ENCODE peak calls at places on chromosomes 7 and 10, in ten cellular contexts. D, F, N, S, E, C, B, M, P and Y are unnamed samples.
A peak's percentile ranks its signal among the peaks of the same experiment; 100 is the strongest.

GRCh38 chr10:57960406-57960805 is 307.3 kb downstream of the IPMK start:
- DNase-seq in D (no peak), F (no peak), N (no peak), S (no peak), E (no peak), C (no peak), B (no peak), M (no peak), P (no peak), Y (no peak)

GRCh38 chr7:116630932-116631449 is 41.0 kb upstream of the MET start:
- DNase-seq in D (peak; percentile 27), F (peak; percentile 43), N (no peak), S (peak; percentile 82), E (peak; percentile 88), C (peak; percentile 88), B (peak; percentile 96), M (peak; percentile 77), P (no peak), Y (peak; percentile 49)

GRCh38 chr7:96654630-96655188 is 54.9 kb downstream of the SEM1 start:
- DNase-seq in D (no peak), F (no peak), N (no peak), S (no peak), E (no peak), C (no peak), B (no peak), M (no peak), P (no peak), Y (no peak)

GRCh38 chr7:13988011-13988410 is 1.5 kb downstream of the ETV1 start:
- DNase-seq in D (no peak), F (no peak), N (peak; percentile 36), S (peak; percentile 64), E (no peak), C (no peak), B (no peak), M (peak; percentile 84), P (no peak), Y (no peak)

GRCh38 chr7:155550916-155551315 is 4.6 kb upstream of the CNPY1 start:
- DNase-seq in D (no peak), F (no peak), N (no peak), S (no peak), E (no peak), C (no peak), B (no peak), M (no peak), P (no peak), Y (no peak)

GRCh38 chr10:98030093-98030821 is at the start of gene CRTAC1:
- DNase-seq in D (peak; percentile 6), F (peak; percentile 50), N (peak; percentile 91), S (peak; percentile 9), E (peak; percentile 41), C (no peak), B (peak; percentile 71), M (peak; percentile 12), P (no peak), Y (no peak)

GRCh38 chr10:121536271-121536918 is 61.8 kb downstream of the FGFR2 start:
- DNase-seq in D (no peak), F (no peak), N (no peak), S (no peak), E (no peak), C (no peak), B (no peak), M (no peak), P (no peak), Y (no peak)

GRCh38 chr10:6164271-6165095 is 38.2 kb upstream of the PFKFB3 start:
- DNase-seq in D (no peak), F (no peak), N (peak; percentile 42), S (no peak), E (no peak), C (no peak), B (no peak), M (no peak), P (no peak), Y (no peak)

GRCh38 chr10:3889961-3890522 is 105.0 kb upstream of the KLF6 start:
- DNase-seq in D (no peak), F (no peak), N (no peak), S (peak; percentile 74), E (no peak), C (no peak), B (no peak), M (no peak), P (no peak), Y (peak; percentile 62)

GRCh38 chr7:108261560-108262255 is 131.5 kb upstream of the LAMB4 start:
- DNase-seq in D (no peak), F (no peak), N (peak; percentile 5), S (no peak), E (no peak), C (no peak), B (no peak), M (no peak), P (no peak), Y (no peak)

GRCh38 chr10:132401396-132402168 is 4.6 kb downstream of the PWWP2B start:
- DNase-seq in D (no peak), F (peak; percentile 33), N (no peak), S (no peak), E (peak; percentile 89), C (no peak), B (peak; percentile 56), M (no peak), P (no peak), Y (no peak)
- H3K4me3 ChIP-seq in D (no peak overlapping the region), F (no peak overlapping the region), N (no peak overlapping the region), S (no peak overlapping the region), E (no peak overlapping the region), C (no peak overlapping the region), B (no peak overlapping the region), M (no peak overlapping the region), P (no peak overlapping the region), Y (no peak overlapping the region)

GRCh38 chr7:104111294-104111693 is 96.5 kb downstream of the ORC5 start:
- DNase-seq in D (no peak), F (no peak), N (no peak), S (no peak), E (no peak), C (no peak), B (no peak), M (no peak), P (no peak), Y (no peak)

GRCh38 chr7:104106106-104106505 is 101.7 kb downstream of the ORC5 start:
- DNase-seq in D (no peak), F (no peak), N (no peak), S (peak; percentile 22), E (no peak), C (no peak), B (no peak), M (peak; percentile 15), P (no peak), Y (no peak)
- TF ChIP-seq CTCF in D (no peak), F (no peak), N (peak; percentile 16), S (peak; percentile 26), E (no peak), C (no peak), B (peak; percentile 43), M (no peak), P (peak; percentile 30), Y (peak; percentile 22)

DNA sequence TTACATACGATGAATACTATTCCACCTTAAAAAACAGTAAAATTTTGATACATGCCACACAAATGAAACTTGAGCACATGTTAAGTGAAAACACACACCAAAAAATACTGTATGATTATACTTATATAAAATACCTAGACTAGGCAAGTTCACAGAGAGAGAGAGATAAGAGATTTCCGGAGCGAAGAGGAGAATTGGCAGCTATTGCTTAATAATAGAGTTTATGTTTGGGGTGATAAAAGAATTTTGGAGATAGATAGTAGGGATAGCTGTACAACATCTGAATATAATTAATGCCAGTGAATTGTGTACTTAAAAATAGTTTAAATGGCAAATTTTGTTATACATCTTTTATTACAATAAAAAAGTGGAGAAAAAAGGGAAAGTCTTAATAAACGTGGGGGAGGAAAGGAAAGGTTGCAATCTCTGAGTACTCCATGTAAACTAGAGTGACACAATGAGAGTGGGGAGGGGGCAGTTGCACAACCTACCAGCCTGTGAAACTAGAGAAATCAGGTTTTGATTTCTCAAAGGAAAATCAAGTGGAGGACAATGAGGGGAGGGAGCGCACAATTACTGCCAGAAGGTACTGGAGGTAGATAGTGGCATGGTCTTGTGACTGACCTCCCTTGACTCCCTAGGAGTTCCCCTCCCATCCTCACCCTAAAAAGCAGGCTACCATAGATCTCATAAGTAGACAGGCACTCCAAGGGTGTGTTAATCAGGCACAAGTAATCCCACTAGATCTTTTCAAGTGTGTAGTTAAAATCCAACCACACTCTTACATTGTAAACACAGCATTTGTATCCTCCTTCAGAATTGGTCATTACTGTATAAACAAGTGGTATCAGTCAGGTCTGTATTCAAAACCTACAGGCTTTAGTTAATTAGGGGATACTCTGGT is 31.6 kb upstream of the ANK3 start:
- DNase-seq in D (no peak), F (no peak), N (no peak), S (no peak), E (no peak), C (no peak), B (no peak), M (no peak), P (no peak), Y (no peak)
- H3K4me3 ChIP-seq in D (no peak overlapping the region), F (no peak overlapping the region), N (no peak overlapping the region), S (no peak overlapping the region), E (no peak overlapping the region), C (no peak overlapping the region), B (no peak overlapping the region), M (no peak overlapping the region), P (no peak overlapping the region), Y (no peak overlapping the region)

GRCh38 chr10:83164134-83164533 is 975.2 kb upstream of the GHITM start:
- DNase-seq in D (no peak), F (no peak), N (no peak), S (no peak), E (no peak), C (no peak), B (no peak), M (no peak), P (no peak), Y (no peak)

GRCh38 chr10:83165164-83165563 is 974.1 kb upstream of the GHITM start:
- DNase-seq in D (no peak), F (no peak), N (peak; percentile 25), S (no peak), E (no peak), C (no peak), B (no peak), M (peak; percentile 1), P (no peak), Y (no peak)

GRCh38 chr10:83167081-83167480 is 972.2 kb upstream of the GHITM start:
- DNase-seq in D (no peak), F (no peak), N (no peak), S (no peak), E (no peak), C (no peak), B (no peak), M (no peak), P (no peak), Y (no peak)

GRCh38 chr10:83166344-83166743 is 973.0 kb upstream of the GHITM start:
- DNase-seq in D (no peak), F (no peak), N (peak; percentile 49), S (no peak), E (no peak), C (no peak), B (no peak), M (no peak), P (no peak), Y (no peak)
- TF ChIP-seq CTCF in D (no peak), F (no peak), N (no peak), S (no peak), E (no peak), C (peak; percentile 36), B (no peak), M (no peak), P (no peak), Y (peak; percentile 28)

DNA sequence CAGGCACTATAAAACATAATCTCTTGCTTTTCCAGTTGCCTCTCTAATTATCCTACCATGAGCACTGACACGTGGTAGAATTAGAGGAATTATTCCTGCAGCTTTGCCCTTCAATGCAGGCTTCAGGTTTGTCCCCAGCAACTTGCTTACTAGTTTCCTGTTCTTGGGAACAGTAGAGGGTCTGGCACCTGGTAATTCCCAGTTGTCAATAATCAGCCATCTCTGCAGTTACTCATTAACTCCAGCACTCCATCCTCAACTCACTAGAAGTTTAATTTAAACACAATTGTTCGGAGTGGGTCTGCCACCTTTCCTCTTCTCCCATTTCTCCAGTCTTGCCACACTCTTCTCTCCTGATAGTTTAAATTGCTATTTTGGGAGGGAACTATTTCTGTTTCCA is 324.3 kb upstream of the KIAA1217 start:
- DNase-seq in D (no peak), F (no peak), N (no peak), S (no peak), E (no peak), C (no peak), B (no peak), M (no peak), P (no peak), Y (no peak)
- H3K4me3 ChIP-seq in D (no peak overlapping the region), F (no peak overlapping the region), N (no peak overlapping the region), S (no peak overlapping the region), E (no peak overlapping the region), C (no peak overlapping the region), B (no peak overlapping the region), M (no peak overlapping the region), P (no peak overlapping the region), Y (no peak overlapping the region)